ENCODE peak calls at places on chromosomes 7 and 10, in five cellular contexts. One of them, this sample, is unnamed.

GRCh38 chr10:27223964-27224363 is 16.6 kb downstream of the ACBD5 start:
- DNase-seq in nucleus accumbens: no peak
- DNase-seq in kidney epithelial cell: no peak
- DNase-seq in choroid plexus epithelial cell: peak
- DNase-seq in HT1080: peak
- DNase-seq in this sample: peak

GRCh38 chr7:3201306-3201705 is 99.7 kb upstream of the SDK1 start:
- DNase-seq in nucleus accumbens: no peak
- DNase-seq in kidney epithelial cell: no peak
- DNase-seq in choroid plexus epithelial cell: no peak
- DNase-seq in HT1080: no peak
- DNase-seq in this sample: no peak

GRCh38 chr7:101486764-101487458 is 124.2 kb downstream of the COL26A1 start:
- DNase-seq in nucleus accumbens: no peak
- DNase-seq in kidney epithelial cell: no peak
- DNase-seq in choroid plexus epithelial cell: no peak
- DNase-seq in HT1080: no peak
- DNase-seq in this sample: no peak

GRCh38 chr10:61286695-61287094 is 166.5 kb downstream of the TMEM26 start:
- DNase-seq in nucleus accumbens: no peak
- DNase-seq in kidney epithelial cell: no peak
- DNase-seq in choroid plexus epithelial cell: no peak
- DNase-seq in HT1080: no peak
- DNase-seq in this sample: no peak

GRCh38 chr7:148697950-148698396 is 730 bp upstream of the CUL1 start:
- DNase-seq in nucleus accumbens: peak
- DNase-seq in kidney epithelial cell: no peak
- DNase-seq in choroid plexus epithelial cell: peak
- DNase-seq in HT1080: no peak
- DNase-seq in this sample: no peak

GRCh38 chr7:155598810-155599210 is 45.7 kb upstream of the RBM33 start:
- DNase-seq in nucleus accumbens: peak
- DNase-seq in kidney epithelial cell: no peak
- DNase-seq in choroid plexus epithelial cell: peak
- DNase-seq in HT1080: peak
- DNase-seq in this sample: peak

GRCh38 chr10:106609867-106610266 is 554.6 kb downstream of the SORCS1 start:
- DNase-seq in nucleus accumbens: no peak
- DNase-seq in kidney epithelial cell: no peak
- DNase-seq in choroid plexus epithelial cell: peak
- DNase-seq in HT1080: no peak
- DNase-seq in this sample: no peak

GRCh38 chr10:114491933-114492332 is 87.6 kb upstream of the AFAP1L2 start:
- DNase-seq in nucleus accumbens: no peak
- DNase-seq in kidney epithelial cell: no peak
- DNase-seq in choroid plexus epithelial cell: no peak
- DNase-seq in HT1080: no peak
- DNase-seq in this sample: no peak

GRCh38 chr10:125883198-125883597 is 2.1 kb upstream of the DHX32 start:
- DNase-seq in nucleus accumbens: no peak
- DNase-seq in kidney epithelial cell: no peak
- DNase-seq in choroid plexus epithelial cell: no peak
- DNase-seq in HT1080: no peak
- DNase-seq in this sample: no peak

GRCh38 chr10:107409517-107409916 is 245.0 kb upstream of the SORCS1 start:
- DNase-seq in nucleus accumbens: no peak
- DNase-seq in kidney epithelial cell: no peak
- DNase-seq in choroid plexus epithelial cell: peak
- DNase-seq in HT1080: peak
- DNase-seq in this sample: no peak

GRCh38 chr7:15352807-15353206 is 209.0 kb downstream of the AGMO start:
- DNase-seq in nucleus accumbens: no peak
- DNase-seq in kidney epithelial cell: no peak
- DNase-seq in choroid plexus epithelial cell: no peak
- DNase-seq in HT1080: no peak
- DNase-seq in this sample: no peak

This sample was measured in Peyer's patch.